ENCODE peak calls at places on chromosomes 4 and X, in four cellular contexts. One of them, this sample, is unnamed.

GRCh38 chr4:44988011-44988410 is 261.7 kb upstream of the GNPDA2 start:
- DNase-seq in GM20000: no peak
- DNase-seq in Calu3: no peak
- DNase-seq in sigmoid colon: no peak
- DNase-seq in this sample: no peak

GRCh38 chr4:56743550-56743949 is 62.5 kb upstream of the HOPX start:
- DNase-seq in GM20000: no peak
- DNase-seq in Calu3: no peak
- DNase-seq in sigmoid colon: no peak
- DNase-seq in this sample: no peak

GRCh38 chrX:80807606-80808159 is 2.0 kb downstream of the BRWD3 start:
- DNase-seq in GM20000: no peak
- DNase-seq in Calu3: no peak
- DNase-seq in sigmoid colon: no peak
- DNase-seq in this sample: no peak

GRCh38 chr4:85107553-85107952 is 141.1 kb upstream of the WDFY3 start:
- DNase-seq in GM20000: no peak
- DNase-seq in Calu3: no peak
- DNase-seq in sigmoid colon: no peak
- DNase-seq in this sample: no peak

GRCh38 chrX:15594371-15594770 is 6.4 kb downstream of the ACE2 start:
- DNase-seq in GM20000: no peak
- DNase-seq in Calu3: no peak
- DNase-seq in sigmoid colon: no peak
- DNase-seq in this sample: no peak

GRCh38 chr4:124183926-124184325 is 528.6 kb downstream of the ANKRD50 start:
- DNase-seq in GM20000: no peak
- DNase-seq in Calu3: no peak
- DNase-seq in sigmoid colon: no peak
- DNase-seq in this sample: no peak

GRCh38 chr4:88522702-88523324 is 763 bp downstream of the PYURF start:
- DNase-seq in GM20000: peak
- DNase-seq in Calu3: peak
- DNase-seq in sigmoid colon: peak
- DNase-seq in this sample: peak

GRCh38 chr4:94970650-94971049 is 212.9 kb downstream of the BMPR1B start:
- DNase-seq in GM20000: no peak
- DNase-seq in Calu3: no peak
- DNase-seq in sigmoid colon: no peak
- DNase-seq in this sample: no peak

GRCh38 chr4:8157944-8158709 is 486 bp downstream of the ABLIM2 start:
- DNase-seq in GM20000: no peak
- DNase-seq in Calu3: no peak
- DNase-seq in sigmoid colon: no peak
- DNase-seq in this sample: no peak

GRCh38 chr4:108433832-108434231 is 186.5 kb upstream of the RPL34 start:
- DNase-seq in GM20000: no peak
- DNase-seq in Calu3: no peak
- DNase-seq in sigmoid colon: no peak
- DNase-seq in this sample: no peak

GRCh38 chr4:118746251-118746919 is 61.2 kb downstream of the METTL14 start:
- DNase-seq in GM20000: no peak
- DNase-seq in Calu3: no peak
- DNase-seq in sigmoid colon: peak
- DNase-seq in this sample: no peak

GRCh38 chr4:3520276-3520675 is 11.9 kb downstream of the LRPAP1 start:
- DNase-seq in GM20000: no peak
- DNase-seq in Calu3: no peak
- DNase-seq in sigmoid colon: peak
- DNase-seq in this sample: peak

GRCh38 chr4:146647615-146648383 is 9.1 kb downstream of the POU4F2 start:
- DNase-seq in GM20000: no peak
- DNase-seq in Calu3: no peak
- DNase-seq in sigmoid colon: no peak
- DNase-seq in this sample: no peak

GRCh38 chr4:140099993-140100392 is 54.0 kb downstream of the MAML3 start:
- DNase-seq in GM20000: no peak
- DNase-seq in Calu3: no peak
- DNase-seq in sigmoid colon: peak
- DNase-seq in this sample: peak

GRCh38 chr4:11623726-11624037 is 195.0 kb upstream of the HS3ST1 start:
- DNase-seq in GM20000: peak
- DNase-seq in Calu3: peak
- DNase-seq in sigmoid colon: no peak
- DNase-seq in this sample: no peak

GRCh38 chr4:5992171-5993062 is 25.8 kb downstream of the C4orf50 start:
- DNase-seq in GM20000: no peak
- DNase-seq in Calu3: no peak
- DNase-seq in sigmoid colon: peak
- DNase-seq in this sample: peak

GRCh38 chr4:16289872-16290554 is 63.7 kb upstream of the TAPT1 start:
- DNase-seq in GM20000: peak
- DNase-seq in Calu3: no peak
- DNase-seq in sigmoid colon: no peak
- DNase-seq in this sample: no peak

GRCh38 chrX:109830157-109830703 is 97.2 kb upstream of the ACSL4 start:
- DNase-seq in GM20000: no peak
- DNase-seq in Calu3: no peak
- DNase-seq in sigmoid colon: no peak
- DNase-seq in this sample: no peak

GRCh38 chr4:124958812-124959211 is 246.3 kb upstream of the ANKRD50 start:
- DNase-seq in GM20000: no peak
- DNase-seq in Calu3: no peak
- DNase-seq in sigmoid colon: no peak
- DNase-seq in this sample: no peak

GRCh38 chrX:136143714-136144113 is 3.6 kb upstream of the FHL1 start:
- DNase-seq in GM20000: peak
- DNase-seq in Calu3: no peak
- DNase-seq in sigmoid colon: no peak
- DNase-seq in this sample: no peak

GRCh38 chr4:182325848-182326255 is 82.7 kb downstream of the TENM3 start:
- DNase-seq in GM20000: no peak
- DNase-seq in Calu3: no peak
- DNase-seq in sigmoid colon: peak
- DNase-seq in this sample: no peak

GRCh38 chr4:123922847-123923246 is 526.3 kb downstream of the SPRY1 start:
- DNase-seq in GM20000: no peak
- DNase-seq in Calu3: no peak
- DNase-seq in sigmoid colon: no peak
- DNase-seq in this sample: no peak

GRCh38 chr4:77579406-77580076 is 26.1 kb upstream of the CXCL13 start:
- DNase-seq in GM20000: no peak
- DNase-seq in Calu3: no peak
- DNase-seq in sigmoid colon: no peak
- DNase-seq in this sample: no peak

GRCh38 chr4:175947117-175947722 is 118.4 kb upstream of the WDR17 start:
- DNase-seq in GM20000: peak
- DNase-seq in Calu3: no peak
- DNase-seq in sigmoid colon: no peak
- DNase-seq in this sample: no peak
- TF ChIP-seq CTCF in GM20000: peak
- TF ChIP-seq CTCF in Calu3: peak
- TF ChIP-seq CTCF in sigmoid colon: no peak
- TF ChIP-seq CTCF in this sample: peak

GRCh38 chrX:74613350-74614192 is 853 bp downstream of the RLIM start:
- DNase-seq in GM20000: no peak
- DNase-seq in Calu3: peak
- DNase-seq in sigmoid colon: no peak
- DNase-seq in this sample: peak
- TF ChIP-seq CTCF in GM20000: no peak
- TF ChIP-seq CTCF in Calu3: no peak
- TF ChIP-seq CTCF in sigmoid colon: no peak
- TF ChIP-seq CTCF in this sample: no peak

DNA sequence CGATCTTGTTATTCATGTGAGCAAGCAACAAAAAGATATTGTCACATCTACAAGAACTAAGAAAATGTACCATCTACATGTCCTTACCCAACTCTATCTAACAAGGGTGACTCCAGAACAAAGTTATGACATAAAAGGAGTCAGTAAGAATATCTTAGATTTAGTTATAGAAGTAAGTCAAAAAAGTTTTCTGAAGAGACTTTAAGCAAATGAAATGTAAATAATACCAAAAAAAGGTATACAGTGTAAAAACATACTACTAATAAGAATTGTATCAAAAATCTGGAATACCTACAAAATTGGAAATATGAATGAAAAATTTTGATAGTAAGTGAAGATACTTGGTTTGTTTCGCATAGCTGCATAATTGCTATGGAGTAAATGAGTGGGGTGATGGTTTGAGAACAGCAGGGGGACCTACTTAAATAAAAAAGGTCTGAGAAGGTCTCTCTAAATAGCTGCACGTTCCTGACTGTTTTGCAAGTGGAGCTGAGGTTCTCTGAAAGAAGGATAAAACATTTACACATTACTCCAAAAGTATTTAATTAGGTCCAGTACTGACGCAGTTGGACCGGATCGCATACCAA is 51.0 kb upstream of the ENPP6 start:
- DNase-seq in GM20000: no peak
- DNase-seq in Calu3: no peak
- DNase-seq in sigmoid colon: no peak
- DNase-seq in this sample: no peak
- TF ChIP-seq CTCF in GM20000: no peak
- TF ChIP-seq CTCF in Calu3: no peak
- TF ChIP-seq CTCF in sigmoid colon: no peak
- TF ChIP-seq CTCF in this sample: no peak

GRCh38 chr4:185222598-185222997 is 13.2 kb downstream of the SNX25 start:
- DNase-seq in GM20000: no peak
- DNase-seq in Calu3: no peak
- DNase-seq in sigmoid colon: no peak
- DNase-seq in this sample: no peak

GRCh38 chr4:185221491-185221890 is 12.1 kb downstream of the SNX25 start:
- DNase-seq in GM20000: no peak
- DNase-seq in Calu3: no peak
- DNase-seq in sigmoid colon: no peak
- DNase-seq in this sample: no peak

GRCh38 chr4:185227131-185227551 is 17.7 kb downstream of the SNX25 start:
- DNase-seq in GM20000: no peak
- DNase-seq in Calu3: no peak
- DNase-seq in sigmoid colon: no peak
- DNase-seq in this sample: no peak

GRCh38 chr4:185221912-185222311 is 12.5 kb downstream of the SNX25 start:
- DNase-seq in GM20000: no peak
- DNase-seq in Calu3: no peak
- DNase-seq in sigmoid colon: no peak
- DNase-seq in this sample: no peak

DNA sequence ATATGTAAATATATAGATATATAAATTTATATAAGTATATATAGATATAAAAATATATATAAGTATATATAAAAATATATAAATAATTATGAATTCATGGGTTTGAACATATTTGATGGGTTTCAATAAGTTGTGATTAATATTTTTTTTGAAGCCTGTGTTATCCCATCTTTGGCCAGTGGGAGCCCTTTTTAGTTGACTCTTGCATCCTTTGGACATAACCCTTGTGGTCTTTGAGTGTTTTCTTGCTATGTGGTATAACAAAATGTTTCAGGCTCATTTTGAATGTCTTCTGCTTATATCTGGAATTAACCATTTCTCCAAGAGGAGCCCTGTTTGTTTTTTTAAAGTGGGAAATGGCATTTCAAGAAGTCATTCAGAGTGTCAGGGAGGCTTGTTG is 15.2 kb downstream of the SNX25 start:
- DNase-seq in GM20000: no peak
- DNase-seq in Calu3: no peak
- DNase-seq in sigmoid colon: no peak
- DNase-seq in this sample: no peak
- TF ChIP-seq CTCF in GM20000: no peak
- TF ChIP-seq CTCF in Calu3: no peak
- TF ChIP-seq CTCF in sigmoid colon: no peak
- TF ChIP-seq CTCF in this sample: no peak